ENCODE peak calls at places on chromosomes 11 and 22, in seven cellular contexts. U is thoracic aorta, X is A549, O is GM10248, R is AG10803, F is cardiac muscle cell, B is upper lobe of right lung. G is an unnamed sample.

GRCh38 chr11:28043930-28044709 is 63.8 kb downstream of the KIF18A start:
- DNase-seq in U (no peak), X (peak), O (no peak), R (no peak), F (no peak), B (no peak), G (no peak)

GRCh38 chr11:14320020-14320419 is 39.0 kb downstream of the RRAS2 start:
- DNase-seq in U (no peak), X (no peak), O (peak), R (peak), F (no peak), B (no peak), G (peak)

GRCh38 chr11:45906096-45906682 is 882 bp downstream of the FREY1 start:
- DNase-seq in U (no peak), X (no peak), O (no peak), R (no peak), F (no peak), B (no peak), G (no peak)

GRCh38 chr22:49995413-49996191 is 17.0 kb downstream of the IL17REL start:
- DNase-seq in U (no peak), X (no peak), O (no peak), R (no peak), F (no peak), B (peak), G (peak)

GRCh38 chr22:25739659-25740344 is 2.2 kb upstream of the MYO18B start:
- DNase-seq in U (no peak), X (no peak), O (no peak), R (no peak), F (no peak), B (no peak), G (no peak)

GRCh38 chr11:4991066-4991465 is 3.6 kb upstream of the OR51L1 start:
- DNase-seq in U (no peak), X (no peak), O (no peak), R (peak), F (peak), B (no peak), G (no peak)

GRCh38 chr11:128956401-128957203 is 13.9 kb upstream of the TP53AIP1 start:
- DNase-seq in U (no peak), X (peak), O (peak), R (peak), F (peak), B (no peak), G (peak)

GRCh38 chr11:132049205-132049604 is 678.8 kb downstream of the NTM start:
- DNase-seq in U (no peak), X (no peak), O (no peak), R (no peak), F (no peak), B (no peak), G (no peak)

GRCh38 chr11:5366856-5367255 is 15.5 kb downstream of the OR51B6 start:
- DNase-seq in U (no peak), X (no peak), O (no peak), R (peak), F (no peak), B (no peak), G (no peak)

GRCh38 chr11:35963911-35964310 is 20.0 kb downstream of the LDLRAD3 start:
- DNase-seq in U (no peak), X (no peak), O (no peak), R (peak), F (peak), B (no peak), G (peak)

GRCh38 chr11:129853508-129854228 is 38.0 kb downstream of the TMEM45B start:
- DNase-seq in U (no peak), X (no peak), O (no peak), R (no peak), F (peak), B (peak), G (no peak)

GRCh38 chr22:36439481-36440271 is 41.8 kb downstream of the TXN2 start:
- DNase-seq in U (no peak), X (peak), O (no peak), R (peak), F (peak), B (no peak), G (peak)

GRCh38 chr11:94987378-94987777 is 13.9 kb downstream of the KDM4D start:
- DNase-seq in U (no peak), X (no peak), O (no peak), R (no peak), F (no peak), B (no peak), G (no peak)

GRCh38 chr11:82750643-82751139 is 17.0 kb upstream of the FAM181B start:
- DNase-seq in U (no peak), X (no peak), O (no peak), R (no peak), F (no peak), B (no peak), G (no peak)

GRCh38 chr11:128835741-128836410 is 31.2 kb downstream of the KCNJ1 start:
- DNase-seq in U (no peak), X (no peak), O (no peak), R (no peak), F (peak), B (no peak), G (no peak)

GRCh38 chr11:10197091-10197490 is 96.9 kb downstream of the SBF2 start:
- DNase-seq in U (no peak), X (no peak), O (no peak), R (peak), F (no peak), B (no peak), G (peak)

GRCh38 chr22:36790648-36791047 is 14.7 kb upstream of the IFT27 start:
- DNase-seq in U (no peak), X (no peak), O (peak), R (no peak), F (no peak), B (no peak), G (no peak)

GRCh38 chr22:45880732-45881523 is 96.0 kb downstream of the WNT7B start:
- DNase-seq in U (no peak), X (no peak), O (no peak), R (no peak), F (no peak), B (peak), G (peak)

GRCh38 chr11:789951-790350 is at the start of gene CEND1:
- DNase-seq in U (no peak), X (peak), O (peak), R (peak), F (peak), B (no peak), G (peak)

GRCh38 chr11:45876401-45876800 is 9.1 kb upstream of the MAPK8IP1 start:
- DNase-seq in U (no peak), X (no peak), O (no peak), R (no peak), F (no peak), B (no peak), G (no peak)

GRCh38 chr11:66068923-66069714 is 953 bp upstream of the PACS1 start:
- DNase-seq in U (peak), X (peak), O (peak), R (peak), F (peak), B (no peak), G (peak)

GRCh38 chr11:115712296-115712695 is 208.1 kb upstream of the CADM1 start:
- DNase-seq in U (no peak), X (no peak), O (no peak), R (no peak), F (no peak), B (no peak), G (no peak)

GRCh38 chr11:36349345-36350136 is 53.5 kb downstream of the PRR5L start:
- DNase-seq in U (no peak), X (no peak), O (no peak), R (no peak), F (no peak), B (no peak), G (no peak)

GRCh38 chr11:13216019-13217006 is 61.3 kb upstream of the BMAL1 start:
- DNase-seq in U (no peak), X (peak), O (no peak), R (peak), F (peak), B (no peak), G (peak)

GRCh38 chr11:91560434-91560833 is 664.2 kb upstream of the FAT3 start:
- DNase-seq in U (no peak), X (no peak), O (no peak), R (no peak), F (no peak), B (no peak), G (no peak)

GRCh38 chr22:36569999-36570398 is 41.0 kb upstream of the EIF3D start:
- DNase-seq in U (no peak), X (peak), O (no peak), R (peak), F (peak), B (no peak), G (peak)

GRCh38 chr22:39943366-39943765 is 16.8 kb upstream of the TMA7B start:
- DNase-seq in U (no peak), X (no peak), O (no peak), R (no peak), F (no peak), B (no peak), G (no peak)

GRCh38 chr11:65425105-65425970 is 2.7 kb downstream of the NEAT1 start:
- DNase-seq in U (no peak), X (no peak), O (no peak), R (peak), F (peak), B (peak), G (no peak)

GRCh38 chr11:69907611-69908010 is 88.4 kb upstream of the FGF3 start:
- DNase-seq in U (no peak), X (no peak), O (no peak), R (no peak), F (no peak), B (peak), G (peak)

GRCh38 chr22:48751539-48752437 is 1075.9 kb downstream of the BRD1 start:
- DNase-seq in U (no peak), X (no peak), O (no peak), R (no peak), F (no peak), B (no peak), G (peak)

GRCh38 chr11:72308226-72309073 is 64.5 kb upstream of the PHOX2A start:
- DNase-seq in U (no peak), X (no peak), O (peak), R (peak), F (peak), B (no peak), G (peak)

GRCh38 chr11:133842053-133842452 is 3.3 kb downstream of the SPATA19 start:
- DNase-seq in U (no peak), X (no peak), O (no peak), R (no peak), F (no peak), B (no peak), G (peak)

GRCh38 chr11:32006799-32007388 is 84.0 kb upstream of the RCN1 start:
- DNase-seq in U (no peak), X (peak), O (peak), R (peak), F (peak), B (no peak), G (no peak)
- TF ChIP-seq CTCF in U (peak), X (peak), O (peak), R (peak), F (peak), B (peak), G (peak)

GRCh38 chr11:12073436-12073835 is 37.0 kb upstream of the MICAL2 start:
- DNase-seq in U (no peak), X (no peak), O (no peak), R (no peak), F (no peak), B (no peak), G (no peak)

GRCh38 chr11:12069053-12069676 is 41.2 kb upstream of the MICAL2 start:
- DNase-seq in U (no peak), X (no peak), O (no peak), R (no peak), F (no peak), B (no peak), G (no peak)

GRCh38 chr11:12066799-12067508 is 43.4 kb upstream of the MICAL2 start:
- DNase-seq in U (no peak), X (no peak), O (no peak), R (peak), F (peak), B (peak), G (no peak)

GRCh38 chr11:12071574-12071973 is 38.8 kb upstream of the MICAL2 start:
- DNase-seq in U (no peak), X (no peak), O (no peak), R (no peak), F (no peak), B (no peak), G (no peak)

DNA sequence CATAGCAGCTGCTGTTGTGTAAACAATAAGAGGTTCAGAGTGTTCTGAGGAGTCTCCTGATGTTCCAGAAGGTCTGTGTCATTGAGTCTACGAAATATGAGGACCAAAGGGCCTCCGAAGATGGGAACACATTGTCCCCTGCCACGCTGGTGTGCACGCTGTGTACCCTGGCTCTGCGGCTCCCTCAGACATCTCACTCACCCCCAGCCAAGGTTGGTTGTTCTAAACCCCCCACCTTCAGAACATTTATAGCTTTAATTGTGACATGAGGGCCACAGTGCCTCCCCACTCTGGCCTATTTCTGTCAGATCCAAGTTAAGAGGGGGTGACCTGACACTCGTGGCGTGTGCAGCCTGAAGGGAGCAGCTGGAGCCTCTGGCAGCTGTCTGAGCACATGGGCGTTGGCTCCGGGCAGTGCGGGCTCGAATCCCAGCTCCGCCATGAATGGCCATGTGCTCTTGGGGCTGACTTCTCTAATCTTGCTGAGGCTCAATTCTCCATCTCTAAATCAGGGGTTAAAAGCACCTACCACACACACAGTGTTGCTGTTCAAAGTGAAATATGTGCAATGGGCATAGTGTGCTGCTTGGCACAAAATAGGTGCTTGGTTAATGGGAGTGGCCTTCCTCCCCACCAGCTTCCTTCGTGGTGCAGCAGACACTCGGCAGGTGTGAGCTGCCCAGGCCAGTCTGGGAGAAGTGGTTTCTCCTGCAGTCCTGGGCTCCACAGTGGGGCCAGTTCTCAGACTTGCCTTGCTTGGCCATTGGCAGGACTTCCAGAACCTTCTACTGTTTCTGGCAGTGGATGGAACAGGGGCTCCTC is 39.7 kb upstream of the MICAL2 start:
- DNase-seq in U (no peak), X (no peak), O (no peak), R (no peak), F (no peak), B (no peak), G (no peak)
- TF ChIP-seq CTCF in U (no peak), X (no peak), O (no peak), R (no peak), F (no peak), B (no peak), G (no peak)

DNA sequence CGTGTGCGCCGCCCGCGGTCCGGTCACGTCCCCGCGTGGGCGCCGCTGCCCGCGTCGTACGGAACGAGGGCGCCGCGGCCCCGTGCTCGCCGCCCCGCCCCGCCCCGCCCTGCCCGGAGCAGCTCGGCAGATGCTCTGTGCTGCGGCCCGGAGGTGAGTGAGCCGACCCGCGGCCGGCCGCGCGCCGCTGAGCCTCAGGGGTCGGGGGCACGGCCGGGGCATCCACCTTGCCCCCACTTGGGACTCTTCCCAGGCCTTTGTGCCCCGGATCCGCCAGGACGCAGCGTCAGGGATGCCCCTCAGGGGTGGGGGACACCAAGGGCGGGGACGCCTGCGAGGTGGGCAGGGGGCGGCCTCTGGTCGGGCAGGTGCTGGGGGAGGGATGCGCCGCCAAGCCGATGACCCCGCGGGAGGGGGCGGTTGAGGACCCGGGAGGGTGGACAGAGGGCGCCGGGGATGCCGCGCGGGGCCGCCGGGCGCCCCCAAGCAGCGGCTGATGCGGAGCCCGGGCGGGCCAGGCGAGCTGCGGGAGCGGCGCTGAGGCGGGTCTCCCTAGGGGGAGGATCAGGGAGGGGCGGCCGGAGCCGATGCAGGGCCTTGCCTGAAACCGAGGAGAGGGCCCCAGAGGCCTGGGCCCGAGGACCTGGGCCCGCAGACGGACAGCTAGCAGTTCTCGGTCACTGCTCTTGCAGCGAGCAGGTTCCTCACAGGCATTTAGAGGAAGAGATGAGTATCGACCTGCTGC is at the start of gene GNAZ:
- DNase-seq in U (no peak), X (no peak), O (peak), R (no peak), F (no peak), B (peak), G (peak)
- TF ChIP-seq CTCF in U (no peak), X (no peak), O (no peak), R (no peak), F (no peak), B (no peak), G (no peak)

DNA sequence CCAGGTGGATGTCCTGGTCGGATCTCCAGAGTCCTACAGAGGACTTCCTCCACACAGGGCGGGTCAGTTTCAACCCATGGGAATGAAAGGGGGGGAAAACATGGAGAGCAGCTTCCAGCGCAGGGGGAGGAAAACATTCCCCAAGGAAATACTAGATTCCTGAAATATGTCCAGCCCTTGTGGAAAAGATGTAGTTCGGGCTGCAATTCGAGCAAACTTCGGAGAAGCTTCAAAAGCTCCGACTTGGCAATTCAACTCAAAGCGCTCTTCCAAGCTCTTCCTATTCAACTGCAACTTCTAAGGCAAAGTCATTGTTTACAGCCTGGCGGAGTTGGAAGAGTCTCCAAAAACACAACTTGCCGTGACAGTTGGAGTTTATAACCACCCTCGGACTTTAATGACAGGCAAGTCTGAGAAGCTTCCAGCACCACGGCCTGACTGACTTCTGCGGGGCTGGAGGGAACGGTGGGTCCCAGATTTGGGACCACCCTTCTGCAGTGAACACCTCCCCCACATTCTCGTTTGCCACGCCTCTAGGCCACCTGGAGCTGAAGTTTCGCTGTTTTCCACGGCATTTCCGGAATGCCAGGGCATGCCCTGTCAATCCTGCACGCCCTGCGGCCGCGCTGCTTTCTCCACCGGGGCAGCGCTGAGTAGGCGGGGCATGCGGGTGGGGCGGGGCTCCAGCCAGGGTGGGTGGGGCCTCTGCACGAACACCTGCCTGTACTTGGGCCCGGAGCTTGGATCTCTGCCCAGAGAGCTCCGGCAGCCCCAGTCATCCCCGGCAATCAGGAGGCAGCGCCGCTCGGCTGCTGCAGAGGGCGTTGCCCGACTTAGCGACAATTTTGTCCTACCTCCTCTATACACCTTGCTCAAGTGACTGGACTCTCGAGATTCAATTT is 49.0 kb upstream of the BIRC3 start:
- DNase-seq in U (peak), X (peak), O (peak), R (peak), F (peak), B (peak), G (peak)
- TF ChIP-seq CTCF in U (peak), X (peak), O (peak), R (peak), F (peak), B (peak), G (peak)

DNA sequence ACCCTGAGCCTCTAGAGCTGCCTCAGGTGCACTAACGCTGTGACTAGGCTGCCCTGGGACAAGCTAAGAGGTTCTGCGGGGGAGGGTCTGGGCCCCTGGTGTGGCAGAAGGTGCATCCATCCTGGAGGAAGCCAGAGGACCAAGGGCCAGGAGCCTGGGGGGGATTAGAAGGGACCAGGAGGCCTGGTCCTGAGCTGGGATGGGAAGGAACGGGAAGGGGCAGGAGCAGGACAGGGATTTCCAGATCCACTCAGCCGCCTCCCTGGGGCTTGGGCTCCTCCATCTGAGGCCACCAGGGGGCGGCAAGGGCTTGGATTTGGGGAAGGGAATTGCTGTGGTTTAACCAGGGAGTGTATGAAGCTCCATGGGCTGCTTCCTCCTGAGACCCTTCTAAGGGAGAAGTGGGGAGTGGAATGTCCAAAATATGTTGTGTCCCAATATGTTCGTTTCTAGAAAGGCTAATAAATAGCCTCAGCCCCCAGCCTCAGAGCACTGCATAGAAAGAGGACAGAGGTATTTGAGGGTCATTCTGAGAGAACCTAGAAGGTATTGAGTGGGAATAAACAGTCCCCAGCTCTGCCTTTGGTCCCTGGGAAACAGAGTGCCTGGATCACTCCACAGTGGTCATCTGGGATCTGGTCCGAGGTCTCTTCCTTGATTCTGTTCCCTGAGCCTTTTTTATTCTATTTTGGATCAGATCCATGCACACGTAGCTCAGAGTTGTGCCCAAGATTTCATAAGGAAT is 17.4 kb upstream of the PRAME start:
- DNase-seq in U (no peak), X (peak), O (peak), R (peak), F (peak), B (peak), G (no peak)
- TF ChIP-seq CTCF in U (peak), X (peak), O (peak), R (peak), F (peak), B (peak), G (peak)

G was measured in osteoblast.